ENCODE peak calls at places on chromosomes 13 and 19, in four cellular contexts. M, Z, V and U are unnamed samples.

GRCh38 chr13:114130708-114131580 is 1.5 kb downstream of the RASA3 start:
- DNase-seq in M (peak), Z (no peak), V (no peak), U (peak)

GRCh38 chr13:41974262-41974900 is 13.5 kb upstream of the VWA8 start:
- DNase-seq in M (no peak), Z (no peak), V (no peak), U (peak)

GRCh38 chr13:114149774-114150740 is 17.6 kb upstream of the RASA3 start:
- DNase-seq in M (no peak), Z (no peak), V (peak), U (no peak)

GRCh38 chr13:24459234-24459633 is 53.3 kb downstream of the PARP4 start:
- DNase-seq in M (peak), Z (no peak), V (no peak), U (no peak)

GRCh38 chr19:10523135-10523636 is 5.9 kb upstream of the S1PR5 start:
- DNase-seq in M (no peak), Z (no peak), V (no peak), U (no peak)

GRCh38 chr19:47228168-47228936 is 2.6 kb downstream of the BBC3 start:
- DNase-seq in M (no peak), Z (peak), V (peak), U (peak)

GRCh38 chr13:30918662-30919405 is 12.8 kb downstream of the MEDAG start:
- DNase-seq in M (no peak), Z (no peak), V (no peak), U (no peak)

GRCh38 chr13:73898276-73898675 is 235.9 kb downstream of the KLF12 start:
- DNase-seq in M (no peak), Z (no peak), V (no peak), U (no peak)

GRCh38 chr19:51441410-51442390 is 16.6 kb downstream of the SIGLEC8 start:
- DNase-seq in M (no peak), Z (no peak), V (no peak), U (peak)